ENCODE peak calls at places on chromosomes 11 and 22, in ten cellular contexts. C is nephron progenitor cell; B is fibroblast of the aortic adventitia; M is AG10803; W is AG09319; G is CD4-positive, alpha-beta T cell; D is progenitor cell of endocrine pancreas; P is MCF 10A; Z is RWPE1; X is uterus. I is an unnamed sample.

GRCh38 chr11:114079406-114080072 is 20.0 kb downstream of the ZBTB16 start:
- DNase-seq in W (no peak), B (no peak), D (no peak), X (peak; percentile 55), M (no peak), Z (no peak), G (no peak), C (no peak), P (peak; percentile 43), I (no peak)

GRCh38 chr11:32006799-32007388 is 84.0 kb upstream of the RCN1 start:
- DNase-seq in G (no peak), B (peak; percentile 60), M (peak; percentile 54), D (no peak), X (no peak), C (peak; percentile 33), W (peak; percentile 3), Z (peak; percentile 48), P (peak; percentile 53), I (peak; percentile 30)

GRCh38 chr11:62137276-62137861 is 13.6 kb downstream of the INCENP start:
- DNase-seq in G (no peak), Z (no peak), W (no peak), D (no peak), X (no peak), C (no peak), M (no peak), B (no peak), P (no peak), I (no peak)

GRCh38 chr11:17558916-17559315 is 11.9 kb downstream of the OTOG start:
- DNase-seq in P (no peak), C (no peak), X (no peak), G (no peak), M (no peak), D (no peak), B (no peak), W (no peak), Z (no peak), I (no peak)

GRCh38 chr11:57599381-57599780 is 1.9 kb downstream of the SERPING1 start:
- DNase-seq in W (no peak), G (no peak), C (no peak), P (no peak), Z (no peak), M (no peak), B (peak; percentile 3), X (no peak), D (no peak), I (no peak)

GRCh38 chr11:101470881-101471535 is 112.8 kb downstream of the TRPC6 start:
- DNase-seq in X (no peak), C (no peak), G (no peak), D (no peak), P (peak; percentile 9), M (peak; percentile 31), W (no peak), Z (no peak), B (no peak), I (no peak)

GRCh38 chr11:46122955-46123354 is 1.7 kb upstream of the PHF21A start:
- DNase-seq in D (no peak), G (no peak), X (no peak), B (peak; percentile 66), Z (no peak), W (no peak), C (no peak), P (peak; percentile 13), M (peak; percentile 32), I (no peak)

GRCh38 chr11:2655834-2656622 is 43.8 kb downstream of the KCNQ1OT1 start:
- DNase-seq in W (peak; percentile 15), M (peak; percentile 33), C (no peak), B (peak; percentile 13), G (no peak), X (no peak), P (peak; percentile 59), Z (peak; percentile 41), D (no peak), I (peak; percentile 48)

GRCh38 chr11:113773092-113773415 is 438 bp downstream of the ZW10 start:
- DNase-seq in X (no peak), W (no peak), M (peak; percentile 28), C (peak; percentile 44), G (no peak), B (peak; percentile 24), P (no peak), D (no peak), Z (peak; percentile 33), I (no peak)

GRCh38 chr22:33803883-33804282 is 116.4 kb downstream of the LARGE1 start:
- DNase-seq in X (no peak), B (no peak), Z (no peak), G (no peak), C (no peak), M (no peak), W (no peak), D (no peak), P (no peak), I (no peak)

GRCh38 chr11:128061321-128061871 is 526.0 kb downstream of the ETS1 start:
- DNase-seq in G (no peak), W (no peak), M (peak; percentile 39), B (peak; percentile 66), X (no peak), C (peak; percentile 56), Z (no peak), P (no peak), D (no peak), I (no peak)

GRCh38 chr22:49673048-49673447 is 154.6 kb downstream of the BRD1 start:
- DNase-seq in C (no peak), W (no peak), G (no peak), M (no peak), X (no peak), P (no peak), B (no peak), Z (no peak), D (no peak), I (no peak)

GRCh38 chr22:23789638-23790037 is 2.9 kb downstream of the SMARCB1 start:
- DNase-seq in B (no peak), M (no peak), G (no peak), C (no peak), Z (no peak), D (no peak), X (no peak), P (no peak), W (no peak), I (no peak)
- TF ChIP-seq CTCF in B (no peak), M (no peak), G (no peak), C (no peak), Z (no peak), D (no peak), X (no peak), P (no peak), W (no peak), I (no peak)

DNA sequence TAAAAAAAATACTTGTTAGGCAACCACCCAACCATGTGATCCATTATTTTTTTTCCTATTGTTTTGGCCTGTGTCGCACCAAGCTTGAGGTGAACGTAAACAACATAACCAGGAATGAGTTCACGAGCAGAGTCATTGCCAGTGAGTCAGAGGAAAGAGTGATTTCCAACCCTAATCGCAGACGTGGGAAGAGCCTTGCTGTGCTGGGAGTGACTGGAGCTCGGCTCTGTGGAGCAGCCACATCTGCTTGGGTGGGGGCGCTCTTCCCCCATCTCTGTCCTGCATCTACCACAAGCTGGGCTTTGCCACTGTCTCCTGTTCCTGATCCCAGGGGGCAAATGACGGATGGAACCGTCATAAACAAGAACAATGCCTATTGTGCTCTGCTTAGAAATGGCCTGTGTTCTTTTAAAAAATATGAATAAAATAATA is 210.0 kb downstream of the KIRREL3 start:
- DNase-seq in D (no peak), B (peak; percentile 76), C (no peak), Z (no peak), P (peak; percentile 12), G (no peak), X (no peak), M (peak; percentile 94), W (peak; percentile 71), I (no peak)
- TF ChIP-seq CTCF in D (no peak), B (no peak), C (no peak), Z (no peak), P (no peak), G (no peak), X (no peak), M (peak; percentile 47), W (peak; percentile 36), I (no peak)

GRCh38 chr11:132523929-132524328 is 1008.4 kb downstream of the OPCML start:
- DNase-seq in G (no peak), B (no peak), C (no peak), W (no peak), M (no peak), P (no peak), D (no peak), X (no peak), Z (no peak), I (no peak)
- TF ChIP-seq CTCF in G (no peak), B (no peak), C (no peak), W (no peak), M (no peak), P (no peak), D (no peak), X (no peak), Z (no peak), I (no peak)

GRCh38 chr11:18798941-18799469 is 7.4 kb upstream of the PTPN5 start:
- DNase-seq in Z (peak; percentile 42), X (no peak), B (no peak), D (no peak), G (no peak), C (no peak), W (no peak), P (no peak), M (no peak), I (no peak)

GRCh38 chr11:18804621-18805020 is 13.0 kb upstream of the PTPN5 start:
- DNase-seq in D (no peak), M (no peak), B (no peak), C (no peak), Z (no peak), G (no peak), X (no peak), W (no peak), P (no peak), I (no peak)

DNA sequence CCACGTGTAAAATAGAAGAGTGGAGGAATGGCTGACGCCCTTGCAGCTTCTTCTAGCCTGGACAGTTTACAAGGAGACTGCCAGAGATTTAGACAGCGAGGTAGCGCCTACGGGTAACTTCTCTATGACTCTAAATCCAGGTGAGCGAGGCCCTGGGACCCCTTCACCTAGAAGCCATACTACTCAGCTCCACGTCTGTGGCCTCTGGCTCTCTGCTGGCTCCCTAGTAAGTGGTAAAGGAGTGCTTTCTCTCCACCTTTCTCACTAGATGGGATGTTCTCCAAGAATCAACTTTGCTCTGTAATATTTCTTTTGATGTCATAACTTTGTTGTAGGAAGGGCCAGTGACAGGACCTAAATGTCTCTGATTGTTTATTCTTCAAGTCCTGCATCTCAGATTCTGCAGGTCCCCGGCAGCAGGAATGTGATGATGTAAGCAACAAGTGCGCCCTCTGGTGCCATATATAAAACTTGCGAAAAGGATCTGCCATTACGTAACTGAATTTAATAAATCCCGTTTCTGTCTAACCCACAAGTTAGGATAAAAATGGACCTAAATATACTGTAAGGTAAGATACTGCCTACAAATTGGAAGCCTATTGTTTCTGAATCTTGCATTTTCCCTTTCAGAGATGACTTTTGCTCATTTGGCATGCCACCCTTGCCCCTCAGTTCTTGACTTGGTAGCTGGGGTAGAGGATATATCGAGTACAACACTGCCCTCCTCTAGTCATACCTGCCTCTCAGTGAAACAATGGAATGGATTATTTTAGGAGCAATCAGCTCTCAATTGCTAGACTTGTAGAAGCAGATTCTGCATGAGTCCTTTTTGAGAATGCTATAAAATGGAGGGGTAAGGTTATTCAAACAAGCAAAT is 11.0 kb upstream of the PTPN5 start:
- DNase-seq in Z (peak; percentile 59), P (peak; percentile 66), B (peak; percentile 79), D (no peak), X (no peak), M (peak; percentile 75), C (peak; percentile 59), G (peak; percentile 5), W (peak; percentile 34), I (peak; percentile 65)
- TF ChIP-seq CTCF in Z (peak; percentile 66), P (peak; percentile 50), B (peak; percentile 59), D (peak; percentile 77), X (peak; percentile 8), M (peak; percentile 66), C (peak; percentile 66), G (peak; percentile 60), W (peak; percentile 59), I (peak; percentile 24)

GRCh38 chr11:60743058-60743457 is 13.6 kb upstream of the MS4A15 start:
- DNase-seq in C (no peak), W (no peak), D (no peak), Z (no peak), G (no peak), B (no peak), P (no peak), M (no peak), X (no peak), I (no peak)
- TF ChIP-seq CTCF in C (no peak), W (no peak), D (no peak), Z (no peak), G (no peak), B (no peak), P (no peak), M (no peak), X (no peak), I (no peak)

I was measured in Calu3.